ENCODE peak calls at places on chromosomes 12 and 14, in nine cellular contexts. I is stomach, P is transverse colon, T is tibial nerve, X is suprapubic skin, L is HepG2, Z is A549, D is SK-N-SH, K is ovary. R is an unnamed sample.

GRCh38 chr14:55749201-55749812 is 169.3 kb downstream of the KTN1 start:
- DNase-seq in X (no peak), K (no peak), P (no peak), T (no peak), L (no peak), Z (no peak), D (no peak), I (no peak), R (no peak)

GRCh38 chr12:30457621-30458289 is 237.9 kb downstream of the IPO8 start:
- DNase-seq in L (peak), P (no peak), Z (no peak), I (no peak), D (peak), T (no peak), K (no peak), X (no peak), R (no peak)

GRCh38 chr12:4540170-4540569 is 1.5 kb downstream of the RAD51AP1 start:
- DNase-seq in K (no peak), I (no peak), Z (no peak), X (no peak), D (no peak), P (no peak), T (no peak), L (no peak), R (no peak)

GRCh38 chr12:39824505-39825198 is 205.0 kb upstream of the ABCD2 start:
- DNase-seq in K (no peak), D (peak), Z (no peak), L (peak), T (no peak), X (no peak), I (no peak), P (no peak), R (no peak)

GRCh38 chr12:69688021-69688420 is 11.1 kb downstream of the BEST3 start:
- DNase-seq in Z (no peak), P (no peak), L (peak), T (no peak), D (no peak), K (no peak), I (no peak), X (no peak), R (no peak)

GRCh38 chr12:13913371-13913770 is 68.0 kb downstream of the GRIN2B start:
- DNase-seq in D (no peak), Z (no peak), T (no peak), X (no peak), I (no peak), K (no peak), P (no peak), L (no peak), R (no peak)

GRCh38 chr12:123998960-123999359 is 25.9 kb downstream of the ZNF664 start:
- DNase-seq in T (no peak), I (no peak), Z (no peak), K (no peak), X (no peak), P (no peak), L (no peak), D (no peak), R (no peak)

GRCh38 chr12:120249875-120250795 is 15.4 kb downstream of the PXN start:
- DNase-seq in I (no peak), K (no peak), Z (no peak), T (peak), L (no peak), X (peak), D (no peak), P (no peak), R (no peak)

GRCh38 chr12:113049976-113050742 is 6.4 kb upstream of the DTX1 start:
- DNase-seq in I (no peak), T (no peak), P (peak), X (no peak), Z (peak), K (no peak), L (peak), D (peak), R (no peak)

GRCh38 chr12:53737951-53738833 is 10.9 kb upstream of the CALCOCO1 start:
- DNase-seq in L (no peak), I (peak), Z (no peak), X (no peak), P (peak), D (peak), T (no peak), K (no peak), R (peak)

GRCh38 chr12:5276327-5276880 is 155.5 kb upstream of the NTF3 start:
- DNase-seq in K (no peak), D (no peak), L (no peak), I (no peak), Z (no peak), X (no peak), P (no peak), T (no peak), R (no peak)

GRCh38 chr12:4579305-4580097 is 17.5 kb downstream of the DYRK4 start:
- DNase-seq in D (peak), T (no peak), K (no peak), P (peak), I (no peak), Z (peak), L (peak), X (no peak), R (no peak)

GRCh38 chr12:76259071-76259470 is 89.1 kb downstream of the BBS10 start:
- DNase-seq in I (no peak), L (no peak), X (no peak), Z (no peak), T (no peak), P (no peak), D (no peak), K (no peak), R (no peak)

GRCh38 chr14:81565441-81566290 is 32.0 kb upstream of the SEL1L start:
- DNase-seq in D (no peak), L (peak), X (no peak), T (no peak), K (no peak), P (no peak), I (no peak), Z (peak), R (no peak)

GRCh38 chr14:68888025-68888850 is 90.9 kb downstream of the ACTN1 start:
- DNase-seq in Z (no peak), K (no peak), D (no peak), X (no peak), P (no peak), I (no peak), T (no peak), L (no peak), R (peak)

GRCh38 chr14:75492832-75493579 is 29.3 kb upstream of the BATF start:
- DNase-seq in T (no peak), K (no peak), I (no peak), Z (no peak), X (no peak), P (no peak), D (no peak), L (no peak), R (no peak)

GRCh38 chr14:22047105-22047504 is 373.5 kb upstream of the OR4E1 start:
- DNase-seq in D (no peak), P (no peak), I (no peak), L (peak), T (no peak), Z (no peak), K (no peak), X (no peak), R (no peak)

GRCh38 chr14:105315211-105315721 is 718 bp downstream of the PACS2 start:
- DNase-seq in I (peak), K (peak), L (peak), D (peak), Z (peak), T (no peak), X (no peak), P (peak), R (peak)

GRCh38 chr14:102901633-102902032 is 20.8 kb upstream of the AMN start:
- DNase-seq in P (peak), K (no peak), I (no peak), L (no peak), T (no peak), D (no peak), X (no peak), Z (no peak), R (no peak)

GRCh38 chr12:96578526-96579125 is 89.2 kb downstream of the CFAP54 start:
- DNase-seq in P (no peak), X (no peak), L (peak), T (no peak), I (no peak), K (no peak), Z (peak), D (peak), R (no peak)

GRCh38 chr12:14216405-14217294 is 148.8 kb upstream of the ATF7IP start:
- DNase-seq in I (no peak), D (no peak), T (no peak), Z (no peak), K (no peak), L (no peak), X (no peak), P (no peak), R (no peak)

GRCh38 chr12:89390802-89391673 is 38.7 kb upstream of the DUSP6 start:
- DNase-seq in L (peak), X (no peak), K (no peak), D (no peak), Z (no peak), I (no peak), T (no peak), P (peak), R (no peak)

GRCh38 chr12:54865683-54866324 is 11.5 kb downstream of the MUCL1 start:
- DNase-seq in I (no peak), T (no peak), K (no peak), Z (no peak), X (no peak), D (no peak), L (no peak), P (no peak), R (no peak)

GRCh38 chr14:57182760-57183503 is 85.8 kb downstream of the EXOC5 start:
- DNase-seq in I (no peak), L (peak), T (no peak), D (peak), Z (no peak), X (no peak), K (peak), P (no peak), R (no peak)

GRCh38 chr14:74573421-74574091 is 38.5 kb downstream of the LTBP2 start:
- DNase-seq in I (no peak), Z (no peak), K (no peak), X (no peak), D (no peak), L (no peak), T (no peak), P (no peak), R (peak)

GRCh38 chr12:532908-533565 is 73.3 kb downstream of the B4GALNT3 start:
- DNase-seq in T (no peak), D (no peak), P (no peak), Z (no peak), K (no peak), X (no peak), L (no peak), I (no peak), R (no peak)

GRCh38 chr12:114045333-114045732 is 79.2 kb upstream of the RBM19 start:
- DNase-seq in P (no peak), Z (no peak), X (no peak), K (no peak), L (no peak), I (no peak), D (no peak), T (no peak), R (no peak)

GRCh38 chr12:111437816-111438454 is 32.2 kb downstream of the SH2B3 start:
- DNase-seq in D (no peak), K (no peak), L (no peak), I (no peak), X (no peak), P (peak), T (no peak), Z (no peak), R (peak)

GRCh38 chr12:101455685-101456084 is 19.5 kb upstream of the SPIC start:
- DNase-seq in X (no peak), I (no peak), P (no peak), K (no peak), L (no peak), Z (no peak), T (no peak), D (no peak), R (no peak)

GRCh38 chr14:104753528-104754212 is 723 bp downstream of the SIVA1 start:
- DNase-seq in I (no peak), L (no peak), P (peak), X (no peak), D (no peak), T (no peak), K (no peak), Z (no peak), R (peak)

GRCh38 chr14:46034305-46034704 is 617.3 kb downstream of the RPL10L start:
- DNase-seq in T (no peak), X (no peak), K (no peak), L (no peak), Z (no peak), D (no peak), P (no peak), I (no peak), R (no peak)

GRCh38 chr14:92105845-92106094 is 612 bp downstream of the ATXN3 start:
- DNase-seq in T (peak), D (no peak), I (peak), Z (no peak), K (peak), L (peak), P (peak), X (peak), R (no peak)
- TF ChIP-seq EP300 in T (no peak), D (no peak), I (no peak), Z (no peak), K (no peak), L (no peak), P (no peak), X (no peak), R (no peak)

DNA sequence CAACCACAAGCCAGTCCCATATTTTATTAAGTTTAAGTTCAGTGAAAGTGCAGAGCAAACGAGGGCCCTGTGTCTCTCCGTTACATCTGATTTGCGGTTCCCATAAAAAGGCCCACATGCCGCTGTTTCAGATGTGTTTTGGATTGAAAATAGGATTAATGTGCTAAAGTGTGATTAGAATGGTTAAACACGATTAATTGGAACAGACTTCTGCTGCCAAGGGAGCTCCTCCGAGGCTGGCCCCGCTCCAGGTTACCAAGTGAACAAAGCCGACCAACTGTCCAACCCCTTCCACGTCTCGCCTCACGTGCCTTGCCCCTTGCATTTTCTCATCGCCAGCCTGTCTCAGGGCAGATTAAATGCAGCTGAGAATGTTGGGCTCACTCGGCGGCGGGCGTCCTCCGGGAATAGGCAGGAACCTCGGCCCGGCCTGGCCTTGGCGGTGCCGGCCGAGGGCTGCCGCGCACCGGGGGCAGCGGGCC is 166.5 kb upstream of the GSC start:
- DNase-seq in X (peak), L (no peak), P (peak), I (peak), K (peak), D (peak), Z (no peak), T (peak), R (no peak)
- TF ChIP-seq EP300 in X (no peak), L (no peak), P (no peak), I (no peak), K (no peak), D (no peak), Z (no peak), T (no peak), R (no peak)

GRCh38 chr12:78062781-78063180 is 232.1 kb downstream of the NAV3 start:
- DNase-seq in Z (no peak), I (peak), T (no peak), K (peak), L (peak), D (no peak), P (peak), X (no peak), R (no peak)
- TF ChIP-seq EP300 in Z (no peak), I (no peak), T (no peak), K (no peak), L (no peak), D (no peak), P (no peak), X (no peak), R (no peak)

DNA sequence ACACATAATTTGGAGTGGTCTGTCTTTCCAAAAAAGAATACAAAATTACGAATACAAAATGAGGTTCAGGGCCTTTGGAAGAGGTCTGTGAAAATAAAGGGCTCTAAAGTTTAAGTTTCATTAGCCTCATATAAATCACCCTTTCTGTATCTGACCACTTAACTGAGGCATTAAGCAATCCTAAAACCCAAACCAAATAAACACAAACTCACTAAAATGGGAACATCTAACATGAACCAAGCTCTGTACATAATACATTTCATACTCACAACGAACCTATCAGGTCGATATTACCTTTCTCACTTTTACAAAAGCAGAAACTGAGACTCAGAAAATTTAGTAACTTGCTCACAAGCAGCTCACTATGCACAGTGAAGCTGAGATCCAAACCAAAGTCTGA is 1.1 kb upstream of the CCDC196 start:
- DNase-seq in X (no peak), I (no peak), K (no peak), P (no peak), T (no peak), D (no peak), Z (no peak), L (no peak), R (no peak)
- TF ChIP-seq EP300 in X (no peak), I (no peak), K (no peak), P (no peak), T (no peak), D (no peak), Z (no peak), L (no peak), R (no peak)

DNA sequence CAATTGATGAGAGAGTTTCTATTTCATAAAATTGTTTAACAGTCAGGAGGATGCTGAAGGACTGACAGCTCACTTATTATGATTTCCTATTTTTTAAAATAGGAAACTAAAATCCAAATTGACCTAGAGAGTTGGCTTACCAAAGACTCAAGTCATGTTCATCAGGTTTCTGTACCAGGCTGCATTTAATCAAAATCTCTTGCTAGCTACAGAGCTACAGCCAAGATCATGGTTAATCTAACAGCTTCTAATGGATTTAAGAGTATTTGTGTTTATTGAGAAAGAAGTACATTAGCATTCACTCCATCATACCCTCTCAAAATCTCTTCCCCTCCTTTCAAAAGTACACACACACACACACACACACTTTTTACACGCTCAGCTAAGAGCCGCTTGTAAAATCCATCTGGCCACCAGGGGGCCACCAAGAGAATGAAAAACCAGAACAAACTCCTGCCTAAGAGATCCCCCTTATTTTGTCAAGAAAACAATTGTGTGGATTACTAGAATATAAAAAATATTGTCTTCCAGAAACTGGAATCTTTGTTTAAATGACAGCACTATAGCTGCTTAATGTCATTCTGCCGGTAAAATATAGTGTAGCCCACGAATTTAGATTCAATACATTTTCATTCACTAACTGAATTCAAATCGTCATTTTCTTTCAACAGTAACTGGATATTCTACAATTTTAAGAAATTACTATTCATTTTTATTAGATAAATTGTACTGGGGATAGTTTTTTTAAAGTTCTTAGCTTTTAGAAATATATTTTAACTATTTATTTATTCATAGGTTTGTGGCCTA is 334.0 kb downstream of the BTG1 start:
- DNase-seq in D (peak), T (peak), K (peak), I (peak), L (peak), P (peak), X (peak), Z (peak), R (no peak)
- TF ChIP-seq EP300 in D (no peak), T (no peak), K (no peak), I (no peak), L (no peak), P (no peak), X (no peak), Z (no peak), R (no peak)

R was measured in upper lobe of left lung.